ENCODE peak calls at places on chromosome 19, in five cellular contexts. F, G, A, P and T are unnamed samples.

GRCh38 chr19:13155472-13156284 is 5.5 kb downstream of the IER2 start:
- DNase-seq in P (peak; percentile 92), F (no peak), A (peak; percentile 86), G (peak; percentile 91), T (no peak)

GRCh38 chr19:29526730-29527499 is 1.1 kb downstream of the VSTM2B start:
- DNase-seq in P (no peak), A (no peak), G (no peak), F (no peak), T (no peak)

GRCh38 chr19:18319591-18320135 is 3.2 kb downstream of the LSM4 start:
- DNase-seq in F (no peak), A (peak; percentile 92), G (no peak), P (no peak), T (no peak)

GRCh38 chr19:33811736-33812387 is 15.2 kb downstream of the KCTD15 start:
- DNase-seq in P (no peak), A (no peak), G (no peak), F (no peak), T (no peak)

GRCh38 chr19:277581-278165 is 13.5 kb downstream of the PLPP2 start:
- DNase-seq in P (peak; percentile 17), A (no peak), F (no peak), G (no peak), T (no peak)

GRCh38 chr19:16754207-16754806 is 34.7 kb downstream of the NWD1 start:
- DNase-seq in F (no peak), G (no peak), P (no peak), A (no peak), T (no peak)

GRCh38 chr19:2239771-2240770 is 3.4 kb downstream of the SF3A2 start:
- DNase-seq in A (no peak), F (no peak), G (no peak), P (no peak), T (no peak)

GRCh38 chr19:41774515-41774980 is 19.2 kb downstream of the CEACAM6 start:
- DNase-seq in A (peak; percentile 88), G (no peak), F (peak; percentile 10), P (no peak), T (no peak)

GRCh38 chr19:19587776-19588175 is 30.7 kb downstream of the PBX4 start:
- DNase-seq in F (no peak), A (no peak), G (no peak), P (no peak), T (no peak)

GRCh38 chr19:10836478-10837325 is 690 bp upstream of the TMED1 start:
- DNase-seq in F (peak; percentile 39), G (peak; percentile 90), A (peak; percentile 89), P (peak; percentile 92), T (no peak)

GRCh38 chr19:18397242-18398202 is at the start of gene LRRC25:
- DNase-seq in F (no peak), A (no peak), P (peak; percentile 78), G (peak; percentile 78), T (no peak)

GRCh38 chr19:53549354-53549753 is 11.4 kb downstream of the ZNF331 start:
- DNase-seq in G (no peak), A (no peak), P (no peak), F (no peak), T (no peak)

GRCh38 chr19:33293255-33294057 is 8.9 kb downstream of the CEBPA start:
- DNase-seq in F (no peak), P (no peak), A (peak; percentile 68), G (no peak), T (peak; percentile 26)

GRCh38 chr19:29798783-29799182 is 13.0 kb upstream of the CCNE1 start:
- DNase-seq in P (no peak), A (no peak), G (no peak), F (no peak), T (no peak)

GRCh38 chr19:38070573-38070972 is 153.4 kb downstream of the DPF1 start:
- DNase-seq in F (peak; percentile 48), A (no peak), G (no peak), P (no peak), T (peak; percentile 43)

GRCh38 chr19:56838930-56839664 is 1.4 kb downstream of the PEG3 start:
- DNase-seq in P (peak; percentile 98), G (peak; percentile 98), F (peak; percentile 85), A (peak; percentile 72), T (no peak)

GRCh38 chr19:43574424-43575155 is 737 bp downstream of the XRCC1 start:
- DNase-seq in A (no peak), P (no peak), G (no peak), F (no peak), T (no peak)

GRCh38 chr19:22515435-22515834 is 93.3 kb upstream of the ZNF98 start:
- DNase-seq in P (no peak), A (no peak), F (no peak), G (no peak), T (no peak)

GRCh38 chr19:56126983-56127780 is 6.1 kb upstream of the ZNF787 start:
- DNase-seq in F (no peak), P (no peak), A (no peak), G (no peak), T (no peak)

GRCh38 chr19:8423821-8424223 is 10.7 kb downstream of the MARCHF2 start:
- DNase-seq in F (peak; percentile 96), A (peak; percentile 86), P (peak; percentile 98), G (peak; percentile 98), T (peak; percentile 85)

GRCh38 chr19:8517551-8518442 is 3.8 kb upstream of the ZNF414 start:
- DNase-seq in F (no peak), A (no peak), P (no peak), G (no peak), T (no peak)

GRCh38 chr19:16336571-16336970 is 11.9 kb downstream of the KLF2 start:
- DNase-seq in G (no peak), F (no peak), P (no peak), A (no peak), T (no peak)

GRCh38 chr19:16726916-16727315 is 7.3 kb downstream of the NWD1 start:
- DNase-seq in G (no peak), A (no peak), F (no peak), P (no peak), T (no peak)

DNA sequence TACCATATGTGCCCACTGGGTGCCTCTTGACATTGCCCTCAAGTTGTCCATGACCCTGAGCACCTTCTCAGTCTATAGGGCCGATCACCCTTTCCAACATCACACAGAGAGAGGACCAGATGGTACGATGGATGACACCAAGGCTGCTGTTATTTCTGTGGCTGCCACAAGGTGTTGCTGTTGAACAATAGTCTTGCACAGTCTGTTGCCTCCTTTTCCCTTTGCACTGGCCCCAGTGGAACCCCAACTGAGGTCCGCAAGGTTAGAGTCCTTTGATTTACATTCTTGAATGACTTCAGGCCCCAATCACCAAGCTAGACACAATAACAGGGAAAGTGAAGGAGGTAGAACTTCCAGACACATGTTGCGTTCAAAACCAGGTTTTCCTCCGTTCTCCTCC is 52.0 kb downstream of the TINCR start:
- DNase-seq in P (no peak), F (no peak), A (no peak), G (no peak), T (no peak)
- TF ChIP-seq CTCF in P (no peak), F (no peak), A (no peak), G (no peak), T (no peak)

GRCh38 chr19:40512473-40513344 is 45.9 kb downstream of the SPTBN4 start:
- DNase-seq in F (no peak), A (no peak), G (no peak), P (no peak), T (no peak)
- H3K4me3 ChIP-seq in F (no peak overlapping the region), A (no peak overlapping the region), G (peak overlapping the region; percentile 50), P (peak overlapping the region; percentile 23), T (no peak overlapping the region)

GRCh38 chr19:45445139-45445538 is 21.4 kb upstream of the ERCC1 start:
- DNase-seq in A (no peak), G (no peak), P (no peak), F (no peak), T (no peak)
- TF ChIP-seq CTCF in A (no peak), G (no peak), P (no peak), F (no peak), T (no peak)

DNA sequence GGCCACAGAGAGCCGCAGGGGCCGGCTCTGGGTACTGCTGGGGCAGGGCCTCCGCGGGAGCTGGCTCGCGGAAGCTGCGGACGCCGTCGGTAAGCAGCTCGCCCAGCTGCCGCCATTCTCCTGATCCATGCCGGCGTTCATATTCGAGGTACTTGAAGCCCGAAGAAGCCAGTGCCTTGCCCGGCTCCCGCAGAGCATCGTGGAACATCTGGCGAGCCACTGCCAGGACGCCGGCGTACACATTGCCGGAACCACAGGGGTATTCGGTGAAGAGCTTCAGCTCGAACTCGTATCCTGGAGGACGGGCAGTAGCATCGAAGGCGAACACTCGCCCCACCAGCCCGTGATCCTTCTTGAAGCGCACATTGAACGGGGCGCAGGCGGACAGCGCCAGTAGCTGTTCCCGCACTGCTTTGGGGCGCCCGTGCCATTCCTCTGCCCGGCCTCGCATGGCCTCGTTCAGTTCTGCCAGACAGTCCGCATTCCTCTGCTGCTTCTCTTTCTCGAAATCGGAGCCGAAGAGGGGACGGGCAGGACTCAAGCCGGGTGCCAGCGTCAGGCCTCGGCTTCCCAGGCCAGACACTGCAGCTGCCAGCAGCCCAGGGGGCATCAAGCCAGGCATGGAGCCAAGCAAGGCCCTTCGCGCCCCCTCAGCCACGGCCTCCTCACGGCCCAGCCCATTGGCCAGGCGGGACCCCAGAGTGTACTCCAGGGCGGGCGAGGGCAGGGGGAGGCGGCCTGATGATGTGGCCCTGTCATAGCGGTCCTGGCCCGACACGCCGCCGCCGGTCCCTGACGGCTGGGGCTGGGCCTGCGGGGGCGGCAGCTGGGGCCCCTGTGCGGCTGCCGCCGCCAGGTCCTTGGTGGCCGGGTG is 1.0 kb downstream of the IRF2BP1 start:
- DNase-seq in A (no peak), P (no peak), G (no peak), F (no peak), T (no peak)
- H3K4me3 ChIP-seq in A (peak overlapping the region; percentile 89), P (peak overlapping the region; percentile 90), G (peak overlapping the region; percentile 71), F (peak overlapping the region; percentile 81), T (peak overlapping the region; percentile 73)

GRCh38 chr19:31459430-31459829 is 110.2 kb upstream of the TSHZ3 start:
- DNase-seq in P (no peak), A (no peak), F (no peak), G (no peak), T (no peak)

GRCh38 chr19:31461814-31462539 is 112.7 kb upstream of the TSHZ3 start:
- DNase-seq in F (no peak), G (no peak), A (no peak), P (no peak), T (no peak)
- TF ChIP-seq CTCF in F (no peak), G (no peak), A (no peak), P (no peak), T (peak; percentile 31)